ENCODE peak calls at places on chromosomes 12 and 14, in five cellular contexts. K is right cardiac atrium, R is tibial artery, Y is HepG2, Q is AG04450. N is an unnamed sample. For H3K9me3, the result is how much of the 10 kb centered on the place peaks cover.

GRCh38 chr14:24057867-24058259 is 6.1 kb downstream of the CARMIL3 start:
- DNase-seq in K (peak), R (no peak), Y (no peak), Q (no peak), N (no peak)

GRCh38 chr12:12946686-12947355 is 5.1 kb downstream of the GPRC5D start:
- DNase-seq in K (no peak), R (no peak), Y (peak), Q (no peak), N (no peak)

GRCh38 chr12:121893901-121894540 is 5.4 kb downstream of the PSMD9 start:
- DNase-seq in K (no peak), R (no peak), Y (peak), Q (peak), N (no peak)

GRCh38 chr12:49941556-49942511 is 8.7 kb upstream of the AQP2 start:
- DNase-seq in K (no peak), R (no peak), Y (no peak), Q (no peak), N (no peak)

GRCh38 chr12:84862190-84862589 is 50.4 kb downstream of the SLC6A15 start:
- DNase-seq in K (no peak), R (no peak), Y (no peak), Q (no peak), N (no peak)

GRCh38 chr12:111068281-111068680 is 147.9 kb upstream of the MYL2 start:
- DNase-seq in K (no peak), R (no peak), Y (no peak), Q (no peak), N (no peak)

GRCh38 chr14:102225936-102226335 is 79.0 kb downstream of the MOK start:
- DNase-seq in K (no peak), R (no peak), Y (no peak), Q (no peak), N (no peak)

GRCh38 chr12:126389215-126389841 is 1324.1 kb downstream of the AACS start:
- DNase-seq in K (no peak), R (no peak), Y (no peak), Q (peak), N (no peak)

GRCh38 chr14:42163136-42163535 is 556.5 kb downstream of the LRFN5 start:
- DNase-seq in K (no peak), R (no peak), Y (no peak), Q (no peak), N (no peak)

GRCh38 chr14:32883189-32883588 is 55.5 kb upstream of the NPAS3 start:
- DNase-seq in K (no peak), R (no peak), Y (no peak), Q (no peak), N (no peak)

GRCh38 chr12:88127099-88127498 is 14.8 kb downstream of the CEP290 start:
- DNase-seq in K (no peak), R (no peak), Y (no peak), Q (no peak), N (no peak)

GRCh38 chr12:34207858-34208257 is 185.6 kb downstream of the ALG10 start:
- DNase-seq in K (no peak), R (no peak), Y (no peak), Q (no peak), N (no peak)
- H3K9me3 ChIP-seq in K (under half), R (under half), Y (under half), Q (half or more), N (under half)

DNA sequence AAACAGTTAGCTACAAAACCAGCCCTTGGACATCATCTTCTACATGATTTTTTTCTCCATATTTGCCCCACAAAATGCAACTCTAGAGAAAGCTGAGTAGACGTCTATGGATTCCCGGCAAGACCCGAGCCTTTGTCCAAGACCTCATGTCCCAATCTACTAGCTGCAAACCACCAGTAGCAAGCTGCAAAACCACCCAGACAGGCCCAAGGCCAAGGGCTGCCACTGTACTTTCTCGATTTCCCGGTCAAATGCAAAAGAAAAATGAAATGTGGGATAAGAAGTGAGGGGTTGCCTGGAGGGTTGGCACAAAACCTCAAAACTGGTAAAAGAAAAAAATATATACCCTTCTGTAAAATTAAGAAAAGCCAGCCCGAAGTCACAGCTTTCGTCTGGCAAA is 2.9 kb upstream of the SIX6 start:
- DNase-seq in K (no peak), R (no peak), Y (no peak), Q (no peak), N (no peak)
- H3K9me3 ChIP-seq in K (under half), R (under half), Y (under half), Q (under half), N (under half)

DNA sequence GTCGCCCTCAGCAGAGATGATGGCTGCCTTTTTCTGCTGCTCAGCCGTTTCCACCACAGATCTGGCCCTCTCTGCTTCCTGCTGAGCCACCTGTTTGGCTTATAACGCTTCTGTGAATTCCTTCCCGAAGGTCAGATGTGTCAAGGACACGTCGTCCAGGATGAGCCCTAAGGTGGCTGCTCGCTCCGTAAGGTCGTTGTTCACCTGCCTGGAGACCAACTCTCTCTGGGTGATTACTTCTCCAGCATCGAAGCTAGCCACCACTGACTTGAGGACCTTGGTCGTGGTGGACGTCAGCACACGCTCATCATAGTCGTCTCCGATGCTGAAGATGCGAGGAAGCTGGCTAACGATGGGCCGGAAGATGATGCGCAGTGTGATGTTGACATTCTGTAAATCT is 11.7 kb upstream of the ASB8 start:
- DNase-seq in K (no peak), R (no peak), Y (no peak), Q (no peak), N (no peak)
- H3K9me3 ChIP-seq in K (under half), R (under half), Y (under half), Q (under half), N (under half)

GRCh38 chr14:106203438-106203837 is 677.1 kb downstream of the TMEM121 start:
- DNase-seq in K (no peak), R (no peak), Y (no peak), Q (no peak), N (no peak)
- H3K9me3 ChIP-seq in K (under half), R (under half), Y (under half), Q (half or more), N (under half)

DNA sequence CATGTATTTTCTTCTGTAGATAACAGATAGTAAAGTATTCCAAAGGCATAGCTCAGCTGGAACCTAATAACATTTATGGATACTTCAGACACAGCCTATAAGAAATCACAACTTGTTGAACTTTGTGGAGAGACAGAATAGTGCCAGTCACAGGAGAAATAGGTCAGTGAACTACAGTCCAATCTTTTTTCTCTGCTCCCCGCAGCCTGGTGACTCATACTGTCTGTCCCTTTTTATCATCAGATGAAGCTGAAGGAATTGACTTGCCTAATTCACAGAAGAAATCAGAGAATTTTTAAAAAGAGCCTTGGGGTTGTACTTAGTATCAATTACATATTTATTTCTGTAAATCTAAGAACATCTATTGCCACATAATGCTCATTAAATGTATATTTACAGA is 222.3 kb downstream of the ALG10 start:
- DNase-seq in K (no peak), R (no peak), Y (no peak), Q (no peak), N (no peak)
- H3K9me3 ChIP-seq in K (under half), R (under half), Y (under half), Q (under half), N (under half)

GRCh38 chr14:90388982-90389381 is 7.8 kb upstream of the CALM1 start:
- DNase-seq in K (no peak), R (no peak), Y (no peak), Q (no peak), N (no peak)
- H3K9me3 ChIP-seq in K (under half), R (under half), Y (under half), Q (under half), N (under half)

GRCh38 chr12:94318178-94318577 is 141.5 kb downstream of the CEP83 start:
- DNase-seq in K (no peak), R (no peak), Y (no peak), Q (no peak), N (no peak)

GRCh38 chr12:94322346-94322745 is 137.3 kb downstream of the CEP83 start:
- DNase-seq in K (peak), R (no peak), Y (no peak), Q (no peak), N (no peak)

GRCh38 chr12:94320109-94320508 is 139.6 kb downstream of the CEP83 start:
- DNase-seq in K (no peak), R (no peak), Y (no peak), Q (no peak), N (no peak)
- H3K9me3 ChIP-seq in K (under half), R (under half), Y (under half), Q (under half), N (under half)